ENCODE peak calls at places on chromosomes 1 and 21, in ten cellular contexts. S, J, F, P, D, A, I, K, T and Z are unnamed samples.

GRCh38 chr1:160552425-160552824 is 26.9 kb downstream of the CD84 start:
- DNase-seq in T (no peak), I (no peak), A (no peak), F (no peak), S (no peak), D (no peak), P (no peak), K (no peak), J (no peak), Z (no peak)

GRCh38 chr1:182198006-182198605 is 136.6 kb upstream of the ZNF648 start:
- DNase-seq in J (no peak), D (peak; percentile 10), K (no peak), T (no peak), I (no peak), S (no peak), A (no peak), P (no peak), F (no peak), Z (no peak)

GRCh38 chr1:30877205-30877912 is 31.2 kb downstream of the SDC3 start:
- DNase-seq in J (no peak), D (no peak), F (no peak), P (no peak), T (no peak), S (peak; percentile 59), K (peak; percentile 58), I (no peak), A (no peak), Z (peak; percentile 74)

GRCh38 chr1:94607398-94607797 is 65.8 kb upstream of the F3 start:
- DNase-seq in F (no peak), J (no peak), P (no peak), T (no peak), I (no peak), S (no peak), A (no peak), D (no peak), K (no peak), Z (no peak)

GRCh38 chr1:3320246-3321152 is 134.0 kb upstream of the ARHGEF16 start:
- DNase-seq in A (peak; percentile 77), F (no peak), K (peak; percentile 72), I (no peak), D (no peak), S (no peak), J (no peak), T (no peak), P (no peak), Z (no peak)

GRCh38 chr1:209248649-209249279 is 334.8 kb upstream of the CAMK1G start:
- DNase-seq in J (peak; percentile 44), F (peak; percentile 91), T (peak; percentile 54), A (peak; percentile 53), D (peak; percentile 63), I (no peak), P (peak; percentile 9), S (no peak), K (peak; percentile 55), Z (no peak)

GRCh38 chr1:116122955-116123757 is 12.0 kb downstream of the MAB21L3 start:
- DNase-seq in S (no peak), K (peak; percentile 79), A (no peak), F (no peak), I (no peak), T (no peak), D (no peak), J (no peak), P (no peak), Z (no peak)

GRCh38 chr1:35426097-35426586 is 131.1 kb downstream of the KIAA0319L start:
- DNase-seq in A (no peak), K (no peak), F (no peak), D (no peak), I (no peak), J (no peak), T (no peak), P (no peak), S (no peak), Z (no peak)

GRCh38 chr1:92909321-92909720 is 51.9 kb downstream of the DIPK1A start:
- DNase-seq in T (no peak), D (no peak), S (peak; percentile 31), I (no peak), J (no peak), P (no peak), K (no peak), F (no peak), A (no peak), Z (no peak)

GRCh38 chr1:113226118-113226517 is 153.1 kb downstream of the LRIG2 start:
- DNase-seq in K (peak; percentile 60), F (no peak), P (no peak), S (peak; percentile 3), J (peak; percentile 22), D (no peak), T (no peak), I (no peak), A (no peak), Z (no peak)

GRCh38 chr1:31182352-31182751 is 57.3 kb downstream of the NKAIN1 start:
- DNase-seq in T (peak; percentile 47), I (peak; percentile 84), A (peak; percentile 53), S (peak; percentile 12), P (no peak), D (peak; percentile 61), K (peak; percentile 67), J (no peak), F (peak; percentile 62), Z (no peak)

GRCh38 chr1:19852036-19852435 is 30.2 kb upstream of the OTUD3 start:
- DNase-seq in T (no peak), A (no peak), F (no peak), S (no peak), K (no peak), P (no peak), D (no peak), J (no peak), I (no peak), Z (no peak)

GRCh38 chr1:197145451-197146029 is 929 bp downstream of the ASPM start:
- DNase-seq in T (no peak), S (no peak), D (peak; percentile 13), A (no peak), J (no peak), K (peak; percentile 25), P (no peak), F (peak; percentile 55), I (no peak), Z (no peak)

GRCh38 chr1:62076286-62076685 is 118.4 kb upstream of the L1TD1 start:
- DNase-seq in F (no peak), P (no peak), S (no peak), D (no peak), T (no peak), I (no peak), K (no peak), A (no peak), J (no peak), Z (no peak)

GRCh38 chr1:105485207-105485606 is 1571.3 kb upstream of the PRMT6 start:
- DNase-seq in D (no peak), J (no peak), F (no peak), S (no peak), T (no peak), I (no peak), P (no peak), A (no peak), K (no peak), Z (no peak)

GRCh38 chr1:233672732-233673131 is 58.8 kb downstream of the KCNK1 start:
- DNase-seq in T (no peak), J (no peak), F (no peak), S (no peak), I (no peak), D (no peak), A (no peak), K (no peak), P (no peak), Z (no peak)

GRCh38 chr21:44568261-44568660 is 5.3 kb upstream of the KRTAP10-4 start:
- DNase-seq in J (no peak), K (no peak), I (no peak), S (no peak), P (no peak), A (no peak), T (no peak), D (no peak), F (no peak), Z (no peak)

GRCh38 chr1:232344791-232345399 is 285.0 kb downstream of the SIPA1L2 start:
- DNase-seq in S (no peak), F (no peak), J (no peak), P (no peak), A (no peak), K (no peak), T (no peak), I (no peak), D (no peak), Z (no peak)

GRCh38 chr1:18333220-18333619 is 147.5 kb upstream of the KLHDC7A start:
- DNase-seq in J (no peak), S (no peak), P (no peak), K (no peak), A (no peak), D (no peak), I (no peak), F (no peak), T (no peak), Z (no peak)

GRCh38 chr1:182955596-182956588 is 2.9 kb upstream of the SHCBP1L start:
- DNase-seq in J (no peak), K (no peak), D (no peak), P (no peak), F (peak; percentile 99), S (no peak), I (no peak), T (no peak), A (no peak), Z (no peak)